ENCODE peak calls at places on chromosomes 7 and 10, in five cellular contexts. One of them, this sample, is unnamed.

GRCh38 chr7:24328050-24328449 is 44.1 kb downstream of the NPY start:
- DNase-seq in gastrocnemius medialis: no peak
- DNase-seq in GM10248: no peak
- DNase-seq in left ventricle myocardium inferior: no peak
- DNase-seq in transverse colon: no peak
- DNase-seq in this sample: no peak

GRCh38 chr7:44561962-44562621 is 11.6 kb downstream of the DDX56 start:
- DNase-seq in left ventricle myocardium inferior: no peak
- DNase-seq in GM10248: no peak
- DNase-seq in transverse colon: peak; percentile 73
- DNase-seq in gastrocnemius medialis: no peak
- DNase-seq in this sample: peak; percentile 41

GRCh38 chr10:102229810-102230263 is 3.7 kb downstream of the ELOVL3 start:
- DNase-seq in gastrocnemius medialis: peak; percentile 81
- DNase-seq in transverse colon: peak; percentile 90
- DNase-seq in GM10248: peak; percentile 86
- DNase-seq in left ventricle myocardium inferior: peak; percentile 84
- DNase-seq in this sample: peak; percentile 56

GRCh38 chr10:92238586-92239098 is 52.2 kb downstream of the CPEB3 start:
- DNase-seq in gastrocnemius medialis: peak; percentile 82
- DNase-seq in GM10248: no peak
- DNase-seq in left ventricle myocardium inferior: no peak
- DNase-seq in transverse colon: peak; percentile 74
- DNase-seq in this sample: peak; percentile 88

GRCh38 chr10:47318706-47319105 is 3.5 kb upstream of the GDF2 start:
- DNase-seq in gastrocnemius medialis: no peak
- DNase-seq in left ventricle myocardium inferior: no peak
- DNase-seq in GM10248: no peak
- DNase-seq in transverse colon: no peak
- DNase-seq in this sample: no peak

GRCh38 chr10:14605231-14605925 is 169.3 kb downstream of the FAM107B start:
- DNase-seq in transverse colon: no peak
- DNase-seq in left ventricle myocardium inferior: no peak
- DNase-seq in gastrocnemius medialis: no peak
- DNase-seq in GM10248: peak; percentile 65
- DNase-seq in this sample: peak; percentile 44

GRCh38 chr10:118965636-118966035 is 63.9 kb upstream of the NANOS1 start:
- DNase-seq in gastrocnemius medialis: peak; percentile 33
- DNase-seq in left ventricle myocardium inferior: no peak
- DNase-seq in transverse colon: no peak
- DNase-seq in GM10248: no peak
- DNase-seq in this sample: no peak

GRCh38 chr7:158174947-158175346 is 412.7 kb downstream of the PTPRN2 start:
- DNase-seq in transverse colon: no peak
- DNase-seq in gastrocnemius medialis: no peak
- DNase-seq in left ventricle myocardium inferior: no peak
- DNase-seq in GM10248: no peak
- DNase-seq in this sample: no peak

GRCh38 chr10:9992656-9993055 is 1025.0 kb upstream of the CELF2 start:
- DNase-seq in GM10248: no peak
- DNase-seq in gastrocnemius medialis: no peak
- DNase-seq in left ventricle myocardium inferior: no peak
- DNase-seq in transverse colon: no peak
- DNase-seq in this sample: no peak
- TF ChIP-seq CTCF in GM10248: no peak
- TF ChIP-seq CTCF in gastrocnemius medialis: no peak
- TF ChIP-seq CTCF in left ventricle myocardium inferior: no peak
- TF ChIP-seq CTCF in transverse colon: no peak
- TF ChIP-seq CTCF in this sample: no peak

DNA sequence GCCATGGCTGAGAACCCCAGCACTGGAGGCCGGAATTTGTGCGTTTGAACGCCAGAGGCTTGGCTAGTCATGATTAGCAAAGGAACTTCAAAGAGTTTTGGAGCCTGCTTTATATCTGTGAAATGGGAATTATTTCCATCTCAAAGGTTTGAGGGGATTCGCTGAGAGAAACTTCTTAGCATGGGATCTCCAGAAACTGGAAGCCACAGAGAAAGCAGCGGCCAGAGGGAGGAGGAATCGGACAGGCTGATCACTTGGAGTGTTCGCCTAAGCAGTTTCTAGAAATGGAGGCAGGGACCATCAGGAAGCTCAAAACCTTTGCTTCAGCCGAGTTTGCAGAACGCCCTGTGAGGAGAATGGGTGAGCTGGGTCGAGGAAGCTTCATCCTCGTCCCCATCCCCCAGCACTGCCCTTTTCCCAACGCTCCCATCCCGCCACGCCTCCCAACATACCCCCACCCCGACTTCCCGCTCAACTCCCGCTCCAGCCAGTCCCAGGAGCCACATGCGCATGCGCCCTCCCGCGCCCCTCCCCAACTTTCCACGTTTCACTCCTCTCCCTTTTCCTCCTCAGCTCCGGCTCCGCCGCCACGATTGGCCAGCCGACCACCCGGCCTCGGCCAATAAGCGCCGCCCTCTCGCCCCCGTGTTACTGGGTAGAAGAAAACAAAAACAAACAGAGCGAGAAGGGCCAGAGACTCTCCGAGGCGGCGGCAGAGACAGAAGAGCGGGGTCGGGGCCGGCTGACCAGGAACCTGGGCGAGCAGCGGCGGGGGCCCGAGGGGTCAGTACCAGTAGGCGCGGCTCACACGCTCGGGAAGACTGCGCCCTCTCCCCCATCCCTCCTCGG is at the start of gene PDCD4:
- DNase-seq in gastrocnemius medialis: peak; percentile 98
- DNase-seq in transverse colon: peak; percentile 100
- DNase-seq in left ventricle myocardium inferior: peak; percentile 100
- DNase-seq in GM10248: peak; percentile 90
- DNase-seq in this sample: peak; percentile 97
- TF ChIP-seq CTCF in gastrocnemius medialis: no peak
- TF ChIP-seq CTCF in transverse colon: no peak
- TF ChIP-seq CTCF in left ventricle myocardium inferior: no peak
- TF ChIP-seq CTCF in GM10248: no peak
- TF ChIP-seq CTCF in this sample: no peak

GRCh38 chr10:1179346-1180070 is 123.3 kb downstream of the WDR37 start:
- DNase-seq in gastrocnemius medialis: no peak
- DNase-seq in transverse colon: no peak
- DNase-seq in left ventricle myocardium inferior: no peak
- DNase-seq in GM10248: no peak
- DNase-seq in this sample: no peak

GRCh38 chr10:1180071-1180730 is 124.0 kb downstream of the WDR37 start:
- DNase-seq in gastrocnemius medialis: no peak
- DNase-seq in GM10248: no peak
- DNase-seq in transverse colon: no peak
- DNase-seq in left ventricle myocardium inferior: no peak
- DNase-seq in this sample: no peak

GRCh38 chr10:1182280-1183032 is 126.3 kb downstream of the WDR37 start:
- DNase-seq in gastrocnemius medialis: no peak
- DNase-seq in left ventricle myocardium inferior: no peak
- DNase-seq in GM10248: no peak
- DNase-seq in transverse colon: no peak
- DNase-seq in this sample: no peak

GRCh38 chr10:1183033-1183396 is 126.8 kb downstream of the WDR37 start:
- DNase-seq in transverse colon: no peak
- DNase-seq in GM10248: no peak
- DNase-seq in left ventricle myocardium inferior: no peak
- DNase-seq in gastrocnemius medialis: no peak
- DNase-seq in this sample: no peak

GRCh38 chr10:1180836-1181235 is 124.7 kb downstream of the WDR37 start:
- DNase-seq in left ventricle myocardium inferior: no peak
- DNase-seq in GM10248: no peak
- DNase-seq in transverse colon: no peak
- DNase-seq in gastrocnemius medialis: no peak
- DNase-seq in this sample: no peak
- TF ChIP-seq CTCF in left ventricle myocardium inferior: no peak
- TF ChIP-seq CTCF in GM10248: no peak
- TF ChIP-seq CTCF in transverse colon: no peak
- TF ChIP-seq CTCF in gastrocnemius medialis: no peak
- TF ChIP-seq CTCF in this sample: no peak

DNA sequence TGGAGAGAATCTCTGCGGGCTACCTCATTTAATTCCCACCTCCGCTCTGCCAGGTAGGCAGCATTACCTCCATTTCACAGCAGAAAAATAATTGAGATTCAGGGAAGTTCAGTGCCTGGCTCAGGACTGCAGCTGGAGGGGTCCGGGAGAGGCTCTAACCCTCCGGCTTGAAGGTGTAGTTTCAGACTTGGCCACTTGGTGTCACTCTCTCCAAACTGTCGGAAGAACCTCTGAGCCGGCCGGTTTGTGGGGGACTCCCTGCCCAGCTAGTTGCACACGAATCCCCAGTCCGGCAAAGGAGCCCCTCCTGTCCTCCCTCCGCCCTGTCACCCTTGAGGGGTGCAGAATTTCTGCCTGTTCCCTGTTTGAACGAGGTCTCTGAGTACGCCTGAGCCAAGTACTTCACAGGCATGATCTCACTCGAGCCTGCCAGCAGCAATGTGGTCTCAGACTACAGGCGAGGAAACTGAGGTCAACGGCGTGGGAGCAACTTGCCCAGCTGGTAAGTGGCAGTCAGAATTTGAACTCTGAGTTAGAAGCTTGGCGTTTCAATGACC is 144.7 kb upstream of the ZNF716 start:
- DNase-seq in gastrocnemius medialis: no peak
- DNase-seq in transverse colon: no peak
- DNase-seq in GM10248: no peak
- DNase-seq in left ventricle myocardium inferior: no peak
- DNase-seq in this sample: no peak
- TF ChIP-seq CTCF in gastrocnemius medialis: peak; percentile 50
- TF ChIP-seq CTCF in transverse colon: no peak
- TF ChIP-seq CTCF in GM10248: no peak
- TF ChIP-seq CTCF in left ventricle myocardium inferior: peak; percentile 71
- TF ChIP-seq CTCF in this sample: no peak

GRCh38 chr7:155066417-155066950 is 3.6 kb upstream of the HTR5A start:
- DNase-seq in gastrocnemius medialis: peak; percentile 17
- DNase-seq in transverse colon: no peak
- DNase-seq in GM10248: no peak
- DNase-seq in left ventricle myocardium inferior: no peak
- DNase-seq in this sample: peak; percentile 71

GRCh38 chr7:155071916-155072315 is 1.8 kb downstream of the HTR5A start:
- DNase-seq in GM10248: no peak
- DNase-seq in left ventricle myocardium inferior: no peak
- DNase-seq in gastrocnemius medialis: no peak
- DNase-seq in transverse colon: no peak
- DNase-seq in this sample: no peak

GRCh38 chr7:155073922-155074321 is 3.8 kb downstream of the HTR5A start:
- DNase-seq in GM10248: no peak
- DNase-seq in left ventricle myocardium inferior: no peak
- DNase-seq in transverse colon: no peak
- DNase-seq in gastrocnemius medialis: no peak
- DNase-seq in this sample: no peak

GRCh38 chr7:155071121-155071651 is 1.1 kb downstream of the HTR5A start:
- DNase-seq in left ventricle myocardium inferior: no peak
- DNase-seq in transverse colon: no peak
- DNase-seq in gastrocnemius medialis: no peak
- DNase-seq in GM10248: no peak
- DNase-seq in this sample: no peak

GRCh38 chr7:155069992-155070827 is at the start of gene HTR5A:
- DNase-seq in left ventricle myocardium inferior: peak; percentile 74
- DNase-seq in gastrocnemius medialis: peak; percentile 20
- DNase-seq in transverse colon: peak; percentile 70
- DNase-seq in GM10248: peak; percentile 92
- DNase-seq in this sample: peak; percentile 78
- TF ChIP-seq CTCF in left ventricle myocardium inferior: no peak
- TF ChIP-seq CTCF in gastrocnemius medialis: no peak
- TF ChIP-seq CTCF in transverse colon: no peak
- TF ChIP-seq CTCF in GM10248: no peak
- TF ChIP-seq CTCF in this sample: no peak

GRCh38 chr10:3944591-3944990 is 159.6 kb upstream of the KLF6 start:
- DNase-seq in gastrocnemius medialis: no peak
- DNase-seq in transverse colon: no peak
- DNase-seq in GM10248: no peak
- DNase-seq in left ventricle myocardium inferior: no peak
- DNase-seq in this sample: no peak
- TF ChIP-seq CTCF in gastrocnemius medialis: no peak
- TF ChIP-seq CTCF in transverse colon: no peak
- TF ChIP-seq CTCF in GM10248: no peak
- TF ChIP-seq CTCF in left ventricle myocardium inferior: no peak
- TF ChIP-seq CTCF in this sample: no peak

GRCh38 chr10:79268717-79269116 is 78.6 kb upstream of the PPIF start:
- DNase-seq in left ventricle myocardium inferior: no peak
- DNase-seq in GM10248: no peak
- DNase-seq in transverse colon: no peak
- DNase-seq in gastrocnemius medialis: no peak
- DNase-seq in this sample: peak; percentile 26

GRCh38 chr10:79266543-79267312 is 80.5 kb upstream of the PPIF start:
- DNase-seq in transverse colon: peak; percentile 67
- DNase-seq in left ventricle myocardium inferior: peak; percentile 70
- DNase-seq in gastrocnemius medialis: peak; percentile 61
- DNase-seq in GM10248: peak; percentile 78
- DNase-seq in this sample: peak; percentile 94

GRCh38 chr10:79268100-79268670 is 79.1 kb upstream of the PPIF start:
- DNase-seq in left ventricle myocardium inferior: no peak
- DNase-seq in GM10248: no peak
- DNase-seq in gastrocnemius medialis: no peak
- DNase-seq in transverse colon: no peak
- DNase-seq in this sample: peak; percentile 53

GRCh38 chr10:79266092-79266491 is 81.2 kb upstream of the PPIF start:
- DNase-seq in GM10248: no peak
- DNase-seq in transverse colon: no peak
- DNase-seq in gastrocnemius medialis: no peak
- DNase-seq in left ventricle myocardium inferior: no peak
- DNase-seq in this sample: peak; percentile 42

DNA sequence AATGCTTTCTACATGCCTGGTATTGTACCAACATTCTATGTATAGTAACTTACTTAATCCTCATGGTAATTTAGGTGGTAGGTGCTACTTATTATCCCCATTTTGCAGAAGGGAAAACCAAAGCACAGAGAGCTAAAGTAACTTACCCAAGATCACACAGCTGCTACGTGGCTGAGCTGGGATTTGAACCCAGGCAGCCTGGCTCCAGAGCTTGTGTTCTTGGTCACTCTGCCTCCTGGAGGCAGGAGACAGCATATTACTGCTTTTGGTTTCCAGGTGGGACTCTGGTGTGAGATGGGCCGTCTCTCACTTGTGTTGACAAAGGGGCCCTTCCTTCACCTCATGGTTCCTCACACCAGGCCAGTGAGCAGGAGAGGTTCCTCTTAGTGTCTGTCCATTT is 79.8 kb upstream of the PPIF start:
- DNase-seq in GM10248: no peak
- DNase-seq in gastrocnemius medialis: no peak
- DNase-seq in transverse colon: no peak
- DNase-seq in left ventricle myocardium inferior: no peak
- DNase-seq in this sample: no peak
- TF ChIP-seq CTCF in GM10248: no peak
- TF ChIP-seq CTCF in gastrocnemius medialis: no peak
- TF ChIP-seq CTCF in transverse colon: no peak
- TF ChIP-seq CTCF in left ventricle myocardium inferior: no peak
- TF ChIP-seq CTCF in this sample: peak; percentile 5

DNA sequence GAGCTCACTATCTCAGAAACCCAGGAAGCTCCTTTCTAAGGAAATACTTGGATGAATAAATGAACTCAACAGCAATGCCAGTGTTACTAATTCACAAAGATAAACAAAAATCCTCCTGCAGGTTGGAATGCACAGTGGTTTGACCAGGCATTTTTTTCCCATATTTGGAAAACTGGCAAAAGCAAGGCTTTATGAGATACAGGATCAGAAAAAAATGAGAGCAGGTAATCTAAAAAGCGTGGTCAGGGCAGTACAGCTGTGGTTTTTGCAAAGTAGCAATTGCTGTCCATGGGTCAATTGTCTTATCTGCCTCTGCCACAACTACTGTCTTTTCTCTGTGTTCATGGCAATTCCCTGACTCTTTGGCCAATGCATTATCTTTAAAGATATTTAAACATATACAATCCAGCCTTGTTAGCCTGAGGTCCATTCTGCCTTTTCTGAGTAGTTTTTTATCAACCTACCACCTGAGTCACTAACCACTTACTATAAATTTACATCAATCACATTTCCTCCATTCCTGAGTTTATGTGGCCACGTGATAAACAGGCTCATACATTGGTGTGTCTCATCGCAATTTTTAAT is 564.5 kb upstream of the IGFBP3 start:
- DNase-seq in gastrocnemius medialis: no peak
- DNase-seq in left ventricle myocardium inferior: no peak
- DNase-seq in GM10248: no peak
- DNase-seq in transverse colon: no peak
- DNase-seq in this sample: peak; percentile 56
- TF ChIP-seq CTCF in gastrocnemius medialis: no peak
- TF ChIP-seq CTCF in left ventricle myocardium inferior: no peak
- TF ChIP-seq CTCF in GM10248: no peak
- TF ChIP-seq CTCF in transverse colon: no peak
- TF ChIP-seq CTCF in this sample: peak; percentile 53